ENCODE peak calls at places on chromosomes 12 and 14, in nine cellular contexts. N is thoracic aorta, T is tibial nerve, P is left ventricle myocardium inferior, J is body of pancreas, A is heart left ventricle, C is cardiac muscle cell, Y is fibroblast of lung, Z is sigmoid colon. D is an unnamed sample.

GRCh38 chr14:61564623-61565091 is 130.7 kb upstream of the HIF1A start:
- DNase-seq in N (no peak), T (no peak), P (no peak), J (no peak), A (no peak), C (no peak), Y (peak; percentile 91), Z (no peak), D (no peak)

GRCh38 chr12:6092784-6093722 is 31.4 kb downstream of the VWF start:
- DNase-seq in N (peak; percentile 41), T (no peak), P (no peak), J (no peak), A (no peak), C (no peak), Y (peak; percentile 90), Z (peak; percentile 80), D (no peak)

GRCh38 chr12:94437303-94437702 is 22.4 kb downstream of the CEP83 start:
- DNase-seq in N (no peak), T (no peak), P (no peak), J (no peak), A (no peak), C (no peak), Y (no peak), Z (no peak), D (no peak)

GRCh38 chr14:85313801-85314207 is 216.1 kb upstream of the FLRT2 start:
- DNase-seq in N (no peak), T (no peak), P (no peak), J (no peak), A (no peak), C (no peak), Y (peak; percentile 36), Z (no peak), D (no peak)

GRCh38 chr12:57489157-57489641 is 1.3 kb downstream of the MARS1 start:
- DNase-seq in N (no peak), T (no peak), P (no peak), J (no peak), A (no peak), C (no peak), Y (no peak), Z (no peak), D (no peak)

GRCh38 chr12:29066061-29066588 is 83.0 kb upstream of the FAR2 start:
- DNase-seq in N (no peak), T (peak; percentile 28), P (no peak), J (no peak), A (no peak), C (no peak), Y (peak; percentile 85), Z (peak; percentile 70), D (no peak)

GRCh38 chr12:124727244-124727673 is 136.4 kb downstream of the SCARB1 start:
- DNase-seq in N (peak; percentile 47), T (peak; percentile 61), P (peak; percentile 72), J (peak; percentile 61), A (peak; percentile 73), C (no peak), Y (peak; percentile 48), Z (peak; percentile 90), D (peak; percentile 86)

GRCh38 chr12:96416033-96416790 is 16.0 kb upstream of the CDK17 start:
- DNase-seq in N (no peak), T (no peak), P (no peak), J (no peak), A (no peak), C (no peak), Y (peak; percentile 98), Z (no peak), D (no peak)

GRCh38 chr12:99984271-99985128 is at the start of gene ANKS1B:
- DNase-seq in N (peak; percentile 8), T (peak; percentile 13), P (peak; percentile 34), J (peak; percentile 40), A (peak; percentile 34), C (peak; percentile 86), Y (peak; percentile 9), Z (peak; percentile 74), D (no peak)

GRCh38 chr14:91278383-91278715 is 33.8 kb upstream of the GPR68 start:
- DNase-seq in N (no peak), T (no peak), P (no peak), J (no peak), A (no peak), C (no peak), Y (no peak), Z (no peak), D (no peak)

GRCh38 chr12:15731940-15732339 is 57.2 kb downstream of the EPS8 start:
- DNase-seq in N (no peak), T (no peak), P (no peak), J (no peak), A (no peak), C (no peak), Y (no peak), Z (no peak), D (no peak)

GRCh38 chr12:49692851-49693250 is 14.4 kb downstream of the FMNL3 start:
- DNase-seq in N (no peak), T (no peak), P (no peak), J (no peak), A (no peak), C (no peak), Y (no peak), Z (no peak), D (no peak)

GRCh38 chr14:62301911-62302310 is 539.7 kb downstream of the SNAPC1 start:
- DNase-seq in N (no peak), T (no peak), P (no peak), J (no peak), A (no peak), C (no peak), Y (peak; percentile 47), Z (no peak), D (no peak)

GRCh38 chr14:80136358-80136757 is 74.9 kb downstream of the DIO2 start:
- DNase-seq in N (no peak), T (no peak), P (no peak), J (no peak), A (no peak), C (no peak), Y (no peak), Z (no peak), D (no peak)

GRCh38 chr12:120100630-120101029 is 15.9 kb downstream of the RAB35 start:
- DNase-seq in N (peak; percentile 64), T (peak; percentile 48), P (peak; percentile 76), J (peak; percentile 61), A (peak; percentile 77), C (no peak), Y (peak; percentile 81), Z (peak; percentile 92), D (peak; percentile 79)
- H3K4me3 ChIP-seq in N (peak overlapping the region; percentile 12), T (no peak overlapping the region), P (peak overlapping the region; percentile 30), J (no peak overlapping the region), A (no peak overlapping the region), C (no peak overlapping the region), Y (no peak overlapping the region), Z (no peak overlapping the region), D (no peak overlapping the region)

GRCh38 chr14:19775587-19775986 is 2.3 kb downstream of the OR4M1 start:
- DNase-seq in N (no peak), T (no peak), P (no peak), J (no peak), A (no peak), C (no peak), Y (no peak), Z (no peak), D (no peak)
- H3K9me3 ChIP-seq in N (no peaks in the 10 kb centered on the region), T (no peaks in the 10 kb centered on the region), P (peaks cover 15% of the 10 kb centered on the region), J (no peaks in the 10 kb centered on the region), A (no peaks in the 10 kb centered on the region), C (no peaks in the 10 kb centered on the region), Y (no peaks in the 10 kb centered on the region), Z (no peaks in the 10 kb centered on the region), D (no peaks in the 10 kb centered on the region)

DNA sequence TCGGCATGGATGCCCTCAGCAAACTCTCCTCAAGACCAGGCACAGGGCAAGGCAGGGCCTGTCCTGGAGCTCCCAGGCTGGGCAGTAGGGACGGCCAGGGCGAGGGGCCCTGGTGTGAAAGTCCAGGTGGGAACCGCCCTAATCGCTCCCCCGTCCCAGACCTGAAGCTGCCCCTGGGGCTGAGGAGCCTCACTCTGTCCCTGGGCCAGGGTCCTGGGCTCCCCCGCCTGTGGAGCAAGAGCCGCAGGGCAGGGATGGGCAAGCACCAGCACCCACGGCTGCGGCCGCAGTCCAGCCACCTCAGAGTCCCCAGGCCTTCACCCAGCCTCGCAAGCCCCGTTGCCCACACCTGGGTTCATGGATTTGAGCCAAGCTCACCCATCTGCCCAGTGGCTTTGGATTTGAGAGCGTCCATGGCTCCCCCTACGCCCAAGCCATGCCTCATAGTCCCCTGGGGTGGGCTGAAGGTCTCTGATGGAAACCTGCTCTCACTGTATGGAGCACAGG is 102.4 kb upstream of the C14orf180 start:
- DNase-seq in N (no peak), T (no peak), P (no peak), J (no peak), A (no peak), C (no peak), Y (no peak), Z (no peak), D (no peak)
- TF ChIP-seq CTCF in N (no peak), T (no peak), P (no peak), J (no peak), A (no peak), C (no peak), Y (no peak), Z (no peak), D (no peak)

DNA sequence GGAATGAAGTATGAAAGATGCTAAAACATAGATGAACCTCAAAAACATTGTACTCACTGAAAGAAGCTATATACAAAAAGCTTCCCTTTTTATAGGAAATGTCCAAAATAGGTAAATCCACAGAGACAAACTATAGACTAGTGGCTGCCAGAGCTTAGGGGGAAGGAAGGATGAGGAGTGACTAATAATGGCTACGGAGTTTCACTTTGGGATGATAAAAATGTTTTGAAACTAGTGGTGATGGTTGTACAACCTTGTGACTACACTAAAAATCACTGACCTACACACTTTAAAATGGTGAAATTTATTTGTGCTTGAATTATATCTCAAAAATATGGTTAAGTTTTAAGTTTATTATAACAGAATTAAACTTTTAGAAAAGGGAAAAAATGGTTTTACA is 37.1 kb upstream of the AMN1 start:
- DNase-seq in N (no peak), T (no peak), P (no peak), J (no peak), A (no peak), C (no peak), Y (no peak), Z (no peak), D (no peak)
- H3K4me3 ChIP-seq in N (no peak overlapping the region), T (no peak overlapping the region), P (no peak overlapping the region), J (no peak overlapping the region), A (no peak overlapping the region), C (no peak overlapping the region), Y (no peak overlapping the region), Z (no peak overlapping the region), D (no peak overlapping the region)

DNA sequence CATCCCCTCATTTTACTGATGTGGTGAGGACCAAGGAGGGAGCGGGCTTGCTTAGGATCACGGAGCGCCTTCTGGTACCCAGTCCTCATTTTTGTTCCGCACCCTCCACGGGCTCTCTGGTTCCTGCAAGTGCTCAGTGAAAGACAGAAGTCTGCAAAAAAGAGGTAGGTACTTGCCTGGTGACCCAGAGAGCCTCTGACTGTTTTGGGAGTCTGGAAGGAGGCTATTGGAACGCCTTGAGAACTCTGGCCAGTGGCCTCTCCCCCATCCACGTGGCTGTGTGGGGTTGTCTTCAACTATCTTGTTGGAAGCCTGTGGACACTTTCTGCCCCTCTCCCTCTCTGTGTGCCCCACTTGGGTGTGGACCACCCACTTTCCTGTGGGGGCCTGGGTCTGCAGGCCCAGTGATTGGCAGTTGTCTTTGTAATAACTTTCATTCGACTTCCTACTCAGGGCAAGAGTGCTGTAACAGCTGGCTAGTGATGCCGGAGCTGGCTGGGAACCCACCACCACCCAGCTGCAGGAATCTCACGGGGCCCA is 122.7 kb downstream of the PRMT8 start:
- DNase-seq in N (no peak), T (no peak), P (no peak), J (no peak), A (no peak), C (no peak), Y (no peak), Z (no peak), D (no peak)
- H3K9me3 ChIP-seq in N (no peaks in the 10 kb centered on the region), T (no peaks in the 10 kb centered on the region), P (peaks cover 17% of the 10 kb centered on the region), J (no peaks in the 10 kb centered on the region), A (peaks cover 5% of the 10 kb centered on the region), C (no peaks in the 10 kb centered on the region), Y (no peaks in the 10 kb centered on the region), Z (no peaks in the 10 kb centered on the region), D (no peaks in the 10 kb centered on the region)

D was measured in right atrium auricular region.